ENCODE peak calls at places on chromosome 17, in six cellular contexts. R is NB4, S is NT2/D1, F is uterus, K is esophagus squamous epithelium, V is kidney epithelial cell. H is an unnamed sample.

GRCh38 chr17:57750930-57751329 is 5.8 kb upstream of the CCDC182 start:
- DNase-seq in R (no peak), S (no peak), F (no peak), K (no peak), V (no peak), H (no peak)

GRCh38 chr17:80283116-80283852 is 22.6 kb downstream of the RNF213 start:
- DNase-seq in R (no peak), S (no peak), F (no peak), K (no peak), V (no peak), H (no peak)

GRCh38 chr17:4738136-4739121 is 1.2 kb upstream of the ZMYND15 start:
- DNase-seq in R (no peak), S (no peak), F (no peak), K (no peak), V (peak; percentile 21), H (no peak)

GRCh38 chr17:81909966-81910839 is 996 bp downstream of the PCYT2 start:
- DNase-seq in R (peak; percentile 51), S (no peak), F (no peak), K (no peak), V (no peak), H (no peak)

GRCh38 chr17:12078791-12079190 is 58.1 kb downstream of the MAP2K4 start:
- DNase-seq in R (no peak), S (no peak), F (no peak), K (no peak), V (peak; percentile 55), H (no peak)

GRCh38 chr17:82416771-82417170 is 1.4 kb upstream of the HEXD start:
- DNase-seq in R (no peak), S (no peak), F (no peak), K (no peak), V (no peak), H (no peak)

GRCh38 chr17:7328840-7329359 is at the start of gene NEURL4:
- DNase-seq in R (no peak), S (no peak), F (no peak), K (no peak), V (no peak), H (no peak)

GRCh38 chr17:79883202-79883601 is 44.0 kb upstream of the CBX4 start:
- DNase-seq in R (no peak), S (no peak), F (no peak), K (no peak), V (no peak), H (no peak)

GRCh38 chr17:79948406-79948917 is 87.2 kb downstream of the TBC1D16 start:
- DNase-seq in R (peak; percentile 1), S (no peak), F (no peak), K (no peak), V (no peak), H (peak; percentile 5)

GRCh38 chr17:65027305-65027704 is 29.2 kb downstream of the GNA13 start:
- DNase-seq in R (peak; percentile 70), S (peak; percentile 3), F (no peak), K (no peak), V (peak; percentile 43), H (peak; percentile 64)

GRCh38 chr17:550041-550398 is 164.6 kb downstream of the VPS53 start:
- DNase-seq in R (no peak), S (no peak), F (no peak), K (no peak), V (no peak), H (no peak)

GRCh38 chr17:80339118-80339517 is 75.8 kb upstream of the ENDOV start:
- DNase-seq in R (no peak), S (no peak), F (no peak), K (no peak), V (no peak), H (no peak)

GRCh38 chr17:75909051-75909811 is 4.5 kb upstream of the MRPL38 start:
- DNase-seq in R (no peak), S (no peak), F (no peak), K (no peak), V (no peak), H (no peak)

GRCh38 chr17:62963296-62963695 is 2.7 kb upstream of the TANC2 start:
- DNase-seq in R (no peak), S (no peak), F (no peak), K (no peak), V (peak; percentile 60), H (no peak)

GRCh38 chr17:50469005-50469605 is 425 bp upstream of the CHAD start:
- DNase-seq in R (no peak), S (no peak), F (no peak), K (no peak), V (no peak), H (no peak)

GRCh38 chr17:73293480-73293911 is 18.3 kb downstream of the CDC42EP4 start:
- DNase-seq in R (peak; percentile 37), S (no peak), F (peak; percentile 87), K (no peak), V (peak; percentile 95), H (no peak)

GRCh38 chr17:27340990-27341595 is 47.2 kb downstream of the WSB1 start:
- DNase-seq in R (no peak), S (no peak), F (no peak), K (no peak), V (no peak), H (no peak)

GRCh38 chr17:13520899-13521572 is 80.7 kb downstream of the HS3ST3A1 start:
- DNase-seq in R (no peak), S (no peak), F (no peak), K (no peak), V (no peak), H (no peak)

GRCh38 chr17:49730078-49730786 is 22.5 kb upstream of the SLC35B1 start:
- DNase-seq in R (no peak), S (no peak), F (peak; percentile 90), K (no peak), V (no peak), H (no peak)

GRCh38 chr17:4001048-4001590 is 36.9 kb upstream of the ATP2A3 start:
- DNase-seq in R (no peak), S (no peak), F (no peak), K (no peak), V (no peak), H (no peak)

GRCh38 chr17:62825182-62825581 is 17.1 kb upstream of the MARCHF10 start:
- DNase-seq in R (no peak), S (no peak), F (no peak), K (no peak), V (no peak), H (no peak)

GRCh38 chr17:83161298-83162034 is 82.1 kb downstream of the METRNL start:
- DNase-seq in R (no peak), S (no peak), F (no peak), K (no peak), V (no peak), H (no peak)

GRCh38 chr17:75773121-75773807 is 8.3 kb upstream of the GALK1 start:
- DNase-seq in R (no peak), S (no peak), F (peak; percentile 25), K (no peak), V (no peak), H (no peak)

GRCh38 chr17:11893862-11894261 is 103.4 kb downstream of the ZNF18 start:
- DNase-seq in R (no peak), S (no peak), F (no peak), K (no peak), V (no peak), H (no peak)

GRCh38 chr17:37231882-37232281 is 143.9 kb upstream of the C17orf78 start:
- DNase-seq in R (no peak), S (no peak), F (no peak), K (no peak), V (no peak), H (no peak)

DNA sequence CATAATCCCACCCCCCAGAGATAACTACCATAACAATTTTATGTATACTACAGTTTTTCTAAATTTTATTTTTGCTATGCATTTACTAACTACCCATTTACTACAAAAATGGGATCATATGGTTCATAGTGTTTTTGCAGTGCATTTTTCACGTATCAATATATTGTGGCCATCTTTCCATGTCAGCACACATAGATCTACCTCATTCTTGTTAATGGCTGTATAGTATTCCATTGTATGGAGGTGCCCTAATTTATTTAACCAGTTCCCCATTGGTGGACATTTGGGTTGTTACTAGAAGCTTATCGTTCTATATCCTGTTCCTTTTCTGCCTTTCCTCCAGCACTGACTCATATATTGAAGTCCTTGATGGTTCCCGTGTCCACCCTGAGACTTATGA is 22.7 kb downstream of the PROCA1 start:
- DNase-seq in R (no peak), S (no peak), F (no peak), K (no peak), V (no peak), H (no peak)
- H3K4me3 ChIP-seq in R (no peak overlapping the region), S (no peak overlapping the region), F (no peak overlapping the region), K (no peak overlapping the region), V (no peak overlapping the region), H (no peak overlapping the region)

GRCh38 chr17:17736205-17737183 is 55.2 kb downstream of the RAI1 start:
- DNase-seq in R (no peak), S (no peak), F (no peak), K (no peak), V (no peak), H (no peak)

GRCh38 chr17:17730250-17730935 is 49.1 kb downstream of the RAI1 start:
- DNase-seq in R (no peak), S (no peak), F (no peak), K (no peak), V (no peak), H (no peak)

GRCh38 chr17:17732444-17732843 is 51.2 kb downstream of the RAI1 start:
- DNase-seq in R (no peak), S (no peak), F (no peak), K (no peak), V (no peak), H (no peak)

GRCh38 chr17:17729620-17730249 is 48.5 kb downstream of the RAI1 start:
- DNase-seq in R (peak; percentile 41), S (no peak), F (no peak), K (no peak), V (no peak), H (no peak)

DNA sequence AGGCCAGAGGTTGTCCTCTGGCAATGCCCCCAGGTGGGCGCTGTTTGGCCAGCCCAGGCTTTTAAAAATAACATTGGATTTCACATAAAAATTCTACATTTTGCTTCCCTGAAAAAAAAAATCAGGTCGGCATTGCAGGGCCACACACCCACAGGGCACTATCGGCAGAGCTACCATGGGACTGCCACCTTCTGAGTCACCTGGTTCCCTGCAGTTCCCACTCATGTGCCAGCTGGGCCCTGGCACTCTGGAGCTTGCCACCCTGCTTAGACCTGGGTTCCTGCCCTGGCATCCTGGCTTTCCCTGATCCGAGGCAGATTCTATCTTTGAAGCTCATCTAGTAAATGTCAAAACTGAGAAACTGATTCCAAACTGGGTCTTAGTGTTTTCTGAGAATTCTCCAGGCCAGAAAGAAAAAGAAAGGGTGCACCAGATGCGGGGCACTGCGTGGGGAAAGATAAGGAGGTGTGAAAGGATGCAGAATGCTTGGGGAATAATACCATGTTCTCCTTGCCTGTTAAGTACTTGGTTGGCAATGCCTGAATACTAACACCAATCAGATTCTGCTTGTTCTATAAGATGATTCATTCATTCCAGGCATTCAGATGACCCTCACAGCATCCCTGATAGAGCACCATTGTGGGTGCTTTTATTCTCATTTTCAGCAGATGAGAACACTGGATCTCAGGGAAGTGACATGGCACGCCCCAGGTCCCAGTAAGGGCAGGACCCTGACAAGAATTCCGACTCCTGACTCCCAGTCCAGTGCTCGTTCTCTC is 51.8 kb downstream of the RAI1 start:
- DNase-seq in R (no peak), S (no peak), F (no peak), K (no peak), V (no peak), H (no peak)
- H3K4me3 ChIP-seq in R (no peak overlapping the region), S (no peak overlapping the region), F (no peak overlapping the region), K (no peak overlapping the region), V (no peak overlapping the region), H (no peak overlapping the region)

GRCh38 chr17:15281909-15282308 is 16.8 kb upstream of the PMP22 start:
- DNase-seq in R (no peak), S (no peak), F (no peak), K (no peak), V (no peak), H (no peak)
- H3K4me3 ChIP-seq in R (no peak overlapping the region), S (no peak overlapping the region), F (no peak overlapping the region), K (no peak overlapping the region), V (no peak overlapping the region), H (no peak overlapping the region)

GRCh38 chr17:43772877-43773648 is 5.7 kb downstream of the DUSP3 start:
- DNase-seq in R (peak; percentile 97), S (no peak), F (no peak), K (no peak), V (no peak), H (no peak)
- H3K4me3 ChIP-seq in R (no peak overlapping the region), S (no peak overlapping the region), F (no peak overlapping the region), K (no peak overlapping the region), V (no peak overlapping the region), H (no peak overlapping the region)

H was measured in HAP-1.